ENCODE peak calls at places on chromosomes 4 and X, in six cellular contexts. V, Z, C, T, J and O are unnamed samples.

GRCh38 chrX:153644356-153645125 is 2.5 kb upstream of the DUSP9 start:
- ATAC-seq in V (no peak), Z (no peak), C (no peak), T (no peak), J (peak), O (no peak)

GRCh38 chrX:120236676-120237460 is 13.7 kb upstream of the ZBTB33 start:
- ATAC-seq in V (no peak), Z (no peak), C (no peak), T (no peak), J (no peak), O (no peak)

GRCh38 chr4:176789955-176790354 is 2.8 kb downstream of the VEGFC start:
- ATAC-seq in V (no peak), Z (peak), C (no peak), T (no peak), J (no peak), O (no peak)

GRCh38 chr4:99664703-99665102 is 7.1 kb upstream of the C4orf54 start:
- ATAC-seq in V (no peak), Z (no peak), C (no peak), T (no peak), J (no peak), O (no peak)

GRCh38 chr4:88958080-88958479 is 98.9 kb downstream of the FAM13A start:
- ATAC-seq in V (no peak), Z (no peak), C (no peak), T (no peak), J (no peak), O (no peak)

GRCh38 chrX:39740078-39740477 is 357.7 kb downstream of the BCOR start:
- ATAC-seq in V (no peak), Z (no peak), C (no peak), T (no peak), J (no peak), O (no peak)

GRCh38 chr4:100244347-100244746 is 54.1 kb upstream of the DDIT4L start:
- ATAC-seq in V (no peak), Z (no peak), C (no peak), T (no peak), J (no peak), O (no peak)

GRCh38 chr4:137956256-137956655 is 285.9 kb downstream of the SLC7A11 start:
- ATAC-seq in V (no peak), Z (no peak), C (no peak), T (no peak), J (no peak), O (no peak)

GRCh38 chr4:76752911-76753494 is 144.9 kb downstream of the SOWAHB start:
- ATAC-seq in V (no peak), Z (no peak), C (no peak), T (no peak), J (no peak), O (peak)

GRCh38 chr4:5385741-5386251 is 322.6 kb downstream of the EVC2 start:
- ATAC-seq in V (no peak), Z (no peak), C (peak), T (no peak), J (no peak), O (no peak)

GRCh38 chr4:144819591-144819990 is 173.6 kb downstream of the HHIP start:
- ATAC-seq in V (no peak), Z (no peak), C (no peak), T (no peak), J (no peak), O (no peak)

GRCh38 chr4:105967058-105967658 is 71.9 kb downstream of the NPNT start:
- ATAC-seq in V (no peak), Z (no peak), C (no peak), T (no peak), J (no peak), O (no peak)

GRCh38 chr4:86089924-86090323 is 269.9 kb downstream of the MAPK10 start:
- ATAC-seq in V (no peak), Z (no peak), C (no peak), T (no peak), J (no peak), O (no peak)

GRCh38 chrX:41381685-41382084 is 47.7 kb downstream of the DDX3X start:
- ATAC-seq in V (no peak), Z (no peak), C (peak), T (no peak), J (no peak), O (peak)

GRCh38 chrX:153981771-153982533 is 9.4 kb downstream of the TMEM187 start:
- ATAC-seq in V (peak), Z (peak), C (no peak), T (peak), J (no peak), O (peak)

GRCh38 chr4:78014889-78015886 is 41.9 kb upstream of the FRAS1 start:
- ATAC-seq in V (no peak), Z (no peak), C (no peak), T (no peak), J (no peak), O (no peak)

GRCh38 chr4:127856485-127857447 is 23.9 kb upstream of the PLK4 start:
- ATAC-seq in V (no peak), Z (no peak), C (no peak), T (no peak), J (no peak), O (no peak)